ENCODE peak calls at places on chromosomes 5 and 9, in four cellular contexts. Y, N, T and C are unnamed samples.
A peak's percentile ranks its signal among the peaks of the same experiment; 100 is the strongest.

GRCh38 chr5:156400542-156400941 is 73.6 kb downstream of the SGCD start:
- DNase-seq in Y (no peak), N (no peak), T (no peak), C (no peak)

GRCh38 chr5:139705655-139706587 is 57.8 kb downstream of the CXXC5 start:
- DNase-seq in Y (no peak), N (no peak), T (no peak), C (no peak)

GRCh38 chr5:73485715-73486114 is 12.5 kb upstream of the BTF3 start:
- DNase-seq in Y (no peak), N (no peak), T (no peak), C (no peak)

GRCh38 chr9:109474944-109475343 is 23.2 kb downstream of the PTPN3 start:
- DNase-seq in Y (no peak), N (no peak), T (no peak), C (no peak)

GRCh38 chr9:16828335-16829281 is 41.9 kb downstream of the BNC2 start:
- DNase-seq in Y (no peak), N (peak; percentile 58), T (no peak), C (no peak)

GRCh38 chr5:89117131-89117644 is 234.2 kb upstream of the MEF2C start:
- DNase-seq in Y (no peak), N (no peak), T (no peak), C (peak; percentile 55)

GRCh38 chr5:80181618-80182211 is 74.1 kb downstream of the SERINC5 start:
- DNase-seq in Y (peak; percentile 88), N (no peak), T (no peak), C (no peak)

GRCh38 chr9:132078369-132079356 is 1.0 kb downstream of the MED27 start:
- DNase-seq in Y (no peak), N (no peak), T (peak; percentile 43), C (no peak)

GRCh38 chr9:136087741-136088480 is 7.2 kb downstream of the NACC2 start:
- DNase-seq in Y (no peak), N (no peak), T (no peak), C (no peak)

GRCh38 chr5:61811052-61811451 is 479.0 kb downstream of the ZSWIM6 start:
- DNase-seq in Y (no peak), N (no peak), T (no peak), C (no peak)

GRCh38 chr9:35757527-35758275 is 3.6 kb upstream of the MSMP start:
- DNase-seq in Y (no peak), N (no peak), T (no peak), C (no peak)

GRCh38 chr5:61796773-61797172 is 464.7 kb downstream of the ZSWIM6 start:
- DNase-seq in Y (no peak), N (no peak), T (no peak), C (no peak)

GRCh38 chr5:55914971-55915370 is 63.8 kb downstream of the IL31RA start:
- DNase-seq in Y (no peak), N (peak; percentile 22), T (no peak), C (no peak)

GRCh38 chr5:74201334-74202081 is 439.0 kb downstream of the ENC1 start:
- DNase-seq in Y (no peak), N (no peak), T (no peak), C (peak; percentile 63)

GRCh38 chr9:95091574-95091970 is 225.9 kb downstream of the FANCC start:
- DNase-seq in Y (no peak), N (no peak), T (no peak), C (no peak)

GRCh38 chr9:98861881-98862501 is 54.5 kb downstream of the GALNT12 start:
- DNase-seq in Y (no peak), N (no peak), T (no peak), C (no peak)

GRCh38 chr5:156359452-156359851 is 32.5 kb downstream of the SGCD start:
- DNase-seq in Y (no peak), N (no peak), T (no peak), C (no peak)

GRCh38 chr5:150778517-150779396 is at the start of gene SMIM3:
- DNase-seq in Y (no peak), N (peak; percentile 86), T (peak; percentile 82), C (no peak)

GRCh38 chr9:78614892-78615291 is 318.0 kb downstream of the PSAT1 start:
- DNase-seq in Y (no peak), N (no peak), T (no peak), C (no peak)
- TF ChIP-seq SIN3A in Y (no peak), N (no peak), T (no peak), C (no peak)

GRCh38 chr9:76510041-76510440 is 51.1 kb downstream of the GCNT1 start:
- DNase-seq in Y (no peak), N (no peak), T (no peak), C (no peak)
- TF ChIP-seq EGR1 in Y (no peak), N (no peak), T (no peak), C (no peak)

GRCh38 chr9:14769235-14769580 is 46.7 kb upstream of the CER1 start:
- DNase-seq in Y (peak; percentile 10), N (no peak), T (peak; percentile 5), C (no peak)

GRCh38 chr9:14770592-14770991 is 48.1 kb upstream of the CER1 start:
- DNase-seq in Y (no peak), N (no peak), T (no peak), C (no peak)

GRCh38 chr9:14768561-14769234 is 46.2 kb upstream of the CER1 start:
- DNase-seq in Y (peak; percentile 42), N (no peak), T (peak; percentile 10), C (no peak)

GRCh38 chr9:14766299-14766698 is 43.8 kb upstream of the CER1 start:
- DNase-seq in Y (no peak), N (no peak), T (no peak), C (no peak)
- TF ChIP-seq CEBPB in Y (no peak), N (no peak), T (no peak), C (no peak)

DNA sequence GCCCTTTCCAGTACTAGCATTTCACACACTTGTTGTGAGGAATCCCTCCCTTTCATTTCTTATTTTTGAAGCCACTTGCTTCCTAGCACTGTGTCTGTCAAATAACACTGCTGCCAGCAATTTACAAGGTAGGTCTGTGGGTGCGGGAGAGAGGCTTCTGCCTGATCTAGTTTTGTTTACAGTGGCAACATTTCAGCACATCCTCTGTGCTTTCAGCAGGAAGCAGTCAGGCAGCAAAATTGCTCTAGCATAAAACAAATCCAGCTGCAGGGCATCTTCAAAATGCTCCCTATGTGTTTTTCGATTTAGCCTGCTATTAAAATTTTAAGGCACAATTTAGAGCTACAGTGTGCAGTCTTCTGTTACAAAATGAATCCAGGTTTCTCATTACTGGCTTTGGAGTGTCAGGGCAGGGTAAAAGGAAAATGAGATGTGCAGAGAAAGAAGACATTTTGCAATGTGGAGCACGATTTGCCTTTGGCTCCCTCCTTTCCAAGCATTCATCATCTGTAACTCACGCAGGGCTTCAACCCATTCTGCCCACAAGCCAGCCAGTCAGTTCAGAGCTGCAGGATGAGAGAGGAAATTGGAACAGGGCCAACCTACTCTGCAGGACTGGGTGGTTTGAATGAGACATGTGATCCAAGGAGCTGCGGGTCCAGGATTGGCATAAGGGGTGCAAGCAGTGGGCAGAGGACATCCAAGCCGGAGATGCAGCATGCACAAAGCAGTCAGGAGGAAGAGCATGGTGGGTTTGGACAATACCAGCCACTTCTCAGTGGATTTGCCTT is 143.4 kb upstream of the APC start:
- DNase-seq in Y (no peak), N (no peak), T (no peak), C (no peak)
- TF ChIP-seq SIN3A in Y (no peak), N (no peak), T (no peak), C (no peak)

DNA sequence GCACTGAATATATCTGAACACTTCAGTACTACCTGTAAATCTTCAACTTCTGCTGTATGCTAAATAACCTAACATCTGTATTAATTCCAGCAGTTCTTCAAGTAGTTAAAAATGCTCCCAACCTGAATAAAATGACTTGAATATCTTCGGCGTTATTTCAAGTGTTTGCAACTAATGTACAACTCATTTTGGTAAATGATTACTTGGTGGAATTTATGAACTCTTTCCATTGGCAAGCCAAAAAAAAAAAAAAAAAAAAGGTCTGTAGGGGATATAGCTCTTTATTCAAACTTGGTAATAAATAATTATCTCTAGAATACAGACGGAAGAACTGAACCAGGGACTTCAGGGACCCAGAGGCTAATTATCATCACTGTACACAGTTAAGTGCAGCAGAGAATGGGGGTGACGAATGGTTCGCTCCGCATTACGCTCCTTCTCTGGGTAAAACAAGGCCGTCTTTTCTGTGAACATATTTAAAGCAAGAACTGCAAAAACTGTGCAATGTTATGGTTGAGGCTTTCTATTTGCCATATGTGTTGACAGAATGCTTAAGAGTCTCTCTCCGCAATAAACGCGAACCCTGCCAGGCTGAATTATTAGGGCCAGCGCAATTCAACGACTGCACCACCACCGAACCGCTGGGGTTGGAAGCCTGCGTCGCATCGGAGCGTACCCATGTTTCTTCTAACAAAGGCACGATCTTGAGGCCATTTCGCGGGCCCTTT is 1.8 kb upstream of the ERBIN start:
- DNase-seq in Y (no peak), N (no peak), T (no peak), C (no peak)
- TF ChIP-seq EGR1 in Y (no peak), N (no peak), T (no peak), C (no peak)

GRCh38 chr5:95803271-95804148 is 19.0 kb downstream of the GLRX start:
- DNase-seq in Y (no peak), N (no peak), T (no peak), C (no peak)
- TF ChIP-seq CEBPB in Y (no peak), N (no peak), T (no peak), C (no peak)

DNA sequence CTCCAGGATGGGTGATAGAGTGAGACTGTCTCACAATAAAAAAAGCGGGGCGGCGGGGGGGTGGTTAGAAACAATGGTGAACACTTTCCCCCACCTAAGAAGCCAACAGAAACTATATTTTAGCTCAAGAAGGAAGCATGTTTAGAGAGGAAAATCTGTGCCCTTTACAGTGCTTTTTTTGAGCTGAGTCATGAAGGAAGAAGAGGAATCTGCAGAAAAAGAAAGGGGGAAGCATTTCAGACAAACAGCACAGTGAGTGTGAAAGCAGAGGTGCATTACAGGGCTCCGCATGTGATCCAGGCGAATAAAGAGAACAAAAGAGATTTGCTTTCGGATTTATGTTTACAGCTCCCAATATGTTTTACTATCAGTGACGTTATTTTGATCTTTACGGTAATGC is 1504.6 kb upstream of the WWC1 start:
- DNase-seq in Y (no peak), N (no peak), T (no peak), C (no peak)
- TF ChIP-seq SIN3A in Y (no peak), N (no peak), T (no peak), C (no peak)

GRCh38 chr5:135010502-135011354 is 23.3 kb downstream of the PITX1 start:
- DNase-seq in Y (no peak), N (no peak), T (no peak), C (no peak)
- TF ChIP-seq EGR1 in Y (no peak), N (no peak), T (no peak), C (no peak)